ENCODE peak calls at places on chromosomes 6 and 20, in ten cellular contexts. B, Z, T, L, X, D, F, G, Y and J are unnamed samples.
A peak's percentile ranks its signal among the peaks of the same experiment; 100 is the strongest.

GRCh38 chr20:59121714-59122376 is 41.8 kb upstream of the ZNF831 start:
- DNase-seq in T (no peak), G (no peak), D (no peak), B (no peak), L (no peak), Y (no peak), F (no peak), Z (no peak), X (no peak), J (no peak)

GRCh38 chr6:43951063-43951755 is 176.0 kb downstream of the MRPL14 start:
- DNase-seq in T (no peak), L (peak; percentile 29), Y (peak; percentile 60), B (peak; percentile 10), F (peak; percentile 55), Z (peak; percentile 57), D (no peak), G (no peak), X (peak; percentile 45), J (peak; percentile 78)

GRCh38 chr6:166836785-166837718 is 119.3 kb downstream of the RNASET2 start:
- DNase-seq in L (no peak), D (peak; percentile 40), F (no peak), B (no peak), G (no peak), T (no peak), X (no peak), Z (no peak), Y (no peak), J (no peak)

GRCh38 chr6:130412556-130413290 is 46.9 kb downstream of the TMEM200A start:
- DNase-seq in B (no peak), T (no peak), D (no peak), L (no peak), Y (peak; percentile 56), G (no peak), F (no peak), X (no peak), Z (no peak), J (no peak)

GRCh38 chr6:66662721-66663120 is 955.7 kb upstream of the EYS start:
- DNase-seq in L (no peak), T (no peak), G (no peak), Y (no peak), F (no peak), B (no peak), X (no peak), Z (no peak), D (no peak), J (no peak)

GRCh38 chr20:44901972-44902371 is 7.9 kb upstream of the PABPC1L start:
- DNase-seq in D (no peak), X (no peak), Z (no peak), L (peak; percentile 30), F (no peak), G (no peak), Y (no peak), B (no peak), T (no peak), J (no peak)

GRCh38 chr6:158027590-158028285 is 46.1 kb downstream of the SYNJ2 start:
- DNase-seq in D (no peak), F (peak; percentile 56), T (no peak), L (no peak), Y (no peak), X (no peak), Z (no peak), G (no peak), B (no peak), J (no peak)

GRCh38 chr6:19478992-19479391 is 358.2 kb upstream of the ID4 start:
- DNase-seq in L (peak; percentile 83), Y (peak; percentile 18), X (no peak), Z (no peak), F (no peak), D (no peak), T (peak; percentile 56), B (no peak), G (no peak), J (no peak)

GRCh38 chr20:47204008-47204745 is 152.3 kb downstream of the ZMYND8 start:
- DNase-seq in G (no peak), T (peak; percentile 93), F (no peak), D (no peak), B (no peak), X (no peak), L (peak; percentile 98), Y (peak; percentile 31), Z (no peak), J (no peak)

GRCh38 chr20:50194831-50195523 is 4.3 kb downstream of the CEBPB start:
- DNase-seq in G (no peak), B (no peak), Y (peak; percentile 54), T (peak; percentile 46), X (no peak), D (peak; percentile 77), L (no peak), Z (no peak), F (no peak), J (no peak)

DNA sequence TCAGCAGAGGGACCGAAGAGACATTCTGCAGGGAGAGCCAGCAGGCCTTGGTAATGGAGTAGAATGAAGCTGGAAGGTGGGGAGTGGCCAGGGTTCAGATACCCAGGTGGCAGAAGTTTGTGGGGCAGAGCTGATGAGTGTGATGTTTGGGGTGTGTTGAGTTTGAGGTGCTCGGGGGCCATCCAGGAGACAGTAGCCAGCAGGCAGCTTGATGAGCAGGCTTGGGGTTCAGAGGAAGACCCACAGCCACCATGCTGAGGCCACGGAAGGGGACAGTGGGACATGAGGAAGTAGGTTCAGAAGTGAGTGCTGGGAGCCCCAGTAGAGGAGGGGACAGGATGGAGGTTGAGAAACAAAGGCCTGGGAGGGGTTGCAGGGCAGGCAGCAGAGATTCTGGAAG is 11.1 kb upstream of the FOXS1 start:
- DNase-seq in Z (no peak), G (no peak), L (no peak), D (peak; percentile 65), F (no peak), X (no peak), Y (no peak), B (no peak), T (no peak), J (no peak)
- H3K27me3 ChIP-seq in Z (no peaks in the 10 kb centered on the region), G (peaks cover 16% of the 10 kb centered on the region), L (peaks cover 32% of the 10 kb centered on the region), D (peaks cover 46% of the 10 kb centered on the region), F (no peaks in the 10 kb centered on the region), X (peaks cover 25% of the 10 kb centered on the region), Y (peaks cover 9% of the 10 kb centered on the region), B (peaks cover 91% of the 10 kb centered on the region), T (peaks cover 6% of the 10 kb centered on the region), J (no peaks in the 10 kb centered on the region)

DNA sequence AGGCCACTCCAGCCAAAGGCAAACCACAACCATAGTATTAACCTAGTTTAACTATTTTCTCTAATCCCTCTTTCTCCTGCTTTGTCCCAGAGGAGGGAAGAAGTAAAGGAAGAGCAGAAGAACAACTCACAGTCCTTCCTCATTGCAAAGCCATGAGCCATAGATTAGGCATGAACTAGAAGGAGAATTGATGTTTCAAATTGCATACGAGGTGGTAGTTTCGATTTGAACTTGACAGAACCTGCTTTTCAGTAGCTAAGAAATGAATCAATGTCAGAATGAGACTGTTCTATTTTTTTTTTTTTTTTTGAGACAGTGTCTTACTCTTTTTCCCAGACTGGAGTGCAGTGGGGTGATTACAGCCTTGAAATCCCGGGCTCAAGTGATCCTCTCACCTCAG is 48.3 kb downstream of the PROKR2 start:
- DNase-seq in T (peak; percentile 63), D (no peak), G (no peak), B (no peak), X (no peak), Z (no peak), Y (no peak), L (peak; percentile 7), F (no peak), J (no peak)
- H3K4me3 ChIP-seq in T (no peak overlapping the region), D (no peak overlapping the region), G (no peak overlapping the region), B (no peak overlapping the region), X (no peak overlapping the region), Z (no peak overlapping the region), Y (no peak overlapping the region), L (no peak overlapping the region), F (no peak overlapping the region), J (no peak overlapping the region)

DNA sequence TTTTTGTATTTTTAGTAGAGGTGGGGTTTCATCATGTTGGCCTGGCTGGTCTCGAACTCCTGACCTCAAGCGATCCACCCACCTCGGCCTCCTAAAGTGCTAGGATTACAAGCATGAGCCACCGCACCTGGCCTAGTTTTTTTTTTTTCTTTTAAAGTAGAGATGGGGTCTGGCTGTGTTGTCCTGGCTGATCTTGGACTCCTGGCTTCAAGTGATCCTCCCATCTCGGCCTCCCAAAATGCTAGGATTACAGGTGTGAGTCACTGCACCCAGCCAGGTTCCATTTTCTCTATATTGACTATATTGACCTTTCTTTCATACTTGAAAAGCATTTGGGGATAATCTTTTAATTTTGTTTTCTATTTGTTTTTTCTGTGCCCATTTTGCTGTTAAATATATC is 13.3 kb downstream of the PANK2 start:
- DNase-seq in Y (no peak), G (no peak), T (no peak), B (no peak), X (no peak), F (no peak), L (no peak), Z (no peak), D (no peak), J (no peak)
- H3K4me1 ChIP-seq in Y (no peaks in the 10 kb centered on the region), G (peaks cover 60% of the 10 kb centered on the region), T (peaks cover 34% of the 10 kb centered on the region), B (peaks cover 5% of the 10 kb centered on the region), X (peaks cover 83% of the 10 kb centered on the region), F (no peaks in the 10 kb centered on the region), L (peaks cover 20% of the 10 kb centered on the region), Z (peaks cover 13% of the 10 kb centered on the region), D (peaks cover 45% of the 10 kb centered on the region), J (peaks cover 33% of the 10 kb centered on the region)

GRCh38 chr6:1613631-1614447 is 4.1 kb downstream of the FOXC1 start:
- DNase-seq in X (no peak), Y (peak; percentile 55), T (peak; percentile 8), Z (peak; percentile 49), F (no peak), L (peak; percentile 19), B (no peak), G (no peak), D (peak; percentile 51), J (no peak)
- H3K27me3 ChIP-seq in X (peaks cover 56% of the 10 kb centered on the region), Y (peaks cover 91% of the 10 kb centered on the region), T (no peaks in the 10 kb centered on the region), Z (no peaks in the 10 kb centered on the region), F (peaks cover 36% of the 10 kb centered on the region), L (no peaks in the 10 kb centered on the region), B (no peaks in the 10 kb centered on the region), G (peaks cover 28% of the 10 kb centered on the region), D (no peaks in the 10 kb centered on the region), J (peaks cover 7% of the 10 kb centered on the region)